ENCODE peak calls at places on chromosomes 3 and 15, in four cellular contexts. One of them, this sample, is unnamed.

GRCh38 chr15:56824174-56824573 is 90.9 kb upstream of the ZNF280D start:
- DNase-seq in cardiac muscle cell: no peak
- DNase-seq in tibial artery: no peak
- DNase-seq in stomach: no peak
- DNase-seq in this sample: no peak

GRCh38 chr3:115877647-115877934 is 254.3 kb downstream of the GAP43 start:
- DNase-seq in tibial artery: no peak
- DNase-seq in stomach: no peak
- DNase-seq in cardiac muscle cell: no peak
- DNase-seq in this sample: no peak

GRCh38 chr15:60074181-60074885 is 70.2 kb downstream of the FOXB1 start:
- DNase-seq in cardiac muscle cell: no peak
- DNase-seq in stomach: peak; percentile 66
- DNase-seq in tibial artery: no peak
- DNase-seq in this sample: peak; percentile 61

GRCh38 chr3:171950373-171950772 is 89.0 kb upstream of the FNDC3B start:
- DNase-seq in tibial artery: no peak
- DNase-seq in stomach: no peak
- DNase-seq in cardiac muscle cell: peak; percentile 23
- DNase-seq in this sample: no peak

GRCh38 chr3:157188391-157188790 is 28.4 kb upstream of the CCNL1 start:
- DNase-seq in stomach: no peak
- DNase-seq in cardiac muscle cell: no peak
- DNase-seq in tibial artery: no peak
- DNase-seq in this sample: no peak

GRCh38 chr15:71232411-71232810 is 117.1 kb downstream of the THSD4 start:
- DNase-seq in stomach: no peak
- DNase-seq in tibial artery: no peak
- DNase-seq in cardiac muscle cell: no peak
- DNase-seq in this sample: no peak

GRCh38 chr3:128383316-128384235 is 83.1 kb downstream of the DNAJB8 start:
- DNase-seq in cardiac muscle cell: peak; percentile 91
- DNase-seq in stomach: peak; percentile 86
- DNase-seq in tibial artery: peak; percentile 59
- DNase-seq in this sample: peak; percentile 42

GRCh38 chr15:48603922-48604321 is 41.6 kb downstream of the FBN1 start:
- DNase-seq in tibial artery: no peak
- DNase-seq in stomach: no peak
- DNase-seq in cardiac muscle cell: no peak
- DNase-seq in this sample: no peak

GRCh38 chr3:150253622-150254021 is 154.5 kb upstream of the TSC22D2 start:
- DNase-seq in tibial artery: no peak
- DNase-seq in stomach: no peak
- DNase-seq in cardiac muscle cell: no peak
- DNase-seq in this sample: no peak

GRCh38 chr15:33547876-33548275 is 237.1 kb downstream of the RYR3 start:
- DNase-seq in cardiac muscle cell: peak; percentile 87
- DNase-seq in stomach: no peak
- DNase-seq in tibial artery: peak; percentile 28
- DNase-seq in this sample: peak; percentile 46

GRCh38 chr15:85331666-85332261 is 48.6 kb upstream of the AKAP13 start:
- DNase-seq in cardiac muscle cell: no peak
- DNase-seq in stomach: no peak
- DNase-seq in tibial artery: no peak
- DNase-seq in this sample: no peak

GRCh38 chr15:85329561-85330421 is 50.6 kb upstream of the AKAP13 start:
- DNase-seq in stomach: no peak
- DNase-seq in cardiac muscle cell: no peak
- DNase-seq in tibial artery: peak; percentile 31
- DNase-seq in this sample: peak; percentile 66

GRCh38 chr15:85324202-85324601 is 56.2 kb upstream of the AKAP13 start:
- DNase-seq in cardiac muscle cell: no peak
- DNase-seq in stomach: no peak
- DNase-seq in tibial artery: no peak
- DNase-seq in this sample: no peak

GRCh38 chr15:85330941-85331588 is 49.3 kb upstream of the AKAP13 start:
- DNase-seq in stomach: peak; percentile 92
- DNase-seq in cardiac muscle cell: peak; percentile 92
- DNase-seq in tibial artery: peak; percentile 94
- DNase-seq in this sample: peak; percentile 87

GRCh38 chr15:85327820-85328219 is 52.6 kb upstream of the AKAP13 start:
- DNase-seq in stomach: no peak
- DNase-seq in tibial artery: no peak
- DNase-seq in cardiac muscle cell: no peak
- DNase-seq in this sample: no peak
- H3K4me1 ChIP-seq in stomach: peaks cover 20% of the 10 kb centered on the region
- H3K4me1 ChIP-seq in tibial artery: peaks cover 23% of the 10 kb centered on the region
- H3K4me1 ChIP-seq in cardiac muscle cell: peaks cover 20% of the 10 kb centered on the region
- H3K4me1 ChIP-seq in this sample: peaks cover 30% of the 10 kb centered on the region

DNA sequence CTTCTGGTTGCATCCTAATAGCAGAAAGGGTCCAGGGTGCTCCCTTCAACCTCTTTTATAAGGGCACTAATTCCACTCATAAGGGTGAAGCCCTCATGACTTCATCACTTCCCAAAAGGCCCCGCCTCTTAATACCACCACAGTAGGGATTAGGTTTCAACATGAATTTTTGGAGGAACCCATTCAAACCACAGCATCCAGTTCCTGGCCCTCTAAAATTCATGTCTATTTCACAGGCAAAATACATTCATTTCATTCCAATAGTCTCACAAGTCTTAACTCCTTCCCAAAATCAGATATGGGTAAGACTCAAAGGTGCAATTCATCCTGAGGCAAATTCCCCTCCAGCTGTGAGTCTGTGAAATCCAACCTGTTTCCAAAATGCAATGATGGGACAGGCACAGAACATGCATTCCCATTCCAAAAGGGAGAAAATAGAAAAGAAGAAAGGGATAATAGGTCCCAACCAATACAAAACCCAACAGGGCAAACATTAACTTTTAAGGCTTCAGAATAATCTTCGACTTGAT is 124.0 kb downstream of the ATP1B3 start:
- DNase-seq in tibial artery: no peak
- DNase-seq in stomach: no peak
- DNase-seq in cardiac muscle cell: no peak
- DNase-seq in this sample: no peak
- H3K27ac ChIP-seq in tibial artery: no peak overlapping the region
- H3K27ac ChIP-seq in stomach: no peak overlapping the region
- H3K27ac ChIP-seq in cardiac muscle cell: no peak overlapping the region
- H3K27ac ChIP-seq in this sample: no peak overlapping the region

GRCh38 chr3:97871206-97871605 is 49.4 kb downstream of the CRYBG3 start:
- DNase-seq in cardiac muscle cell: no peak
- DNase-seq in tibial artery: no peak
- DNase-seq in stomach: no peak
- DNase-seq in this sample: no peak

GRCh38 chr3:97872209-97873042 is 50.6 kb downstream of the CRYBG3 start:
- DNase-seq in stomach: no peak
- DNase-seq in cardiac muscle cell: no peak
- DNase-seq in tibial artery: no peak
- DNase-seq in this sample: peak; percentile 52

GRCh38 chr3:97871788-97872187 is 50.0 kb downstream of the CRYBG3 start:
- DNase-seq in stomach: no peak
- DNase-seq in tibial artery: no peak
- DNase-seq in cardiac muscle cell: no peak
- DNase-seq in this sample: no peak
- H3K4me3 ChIP-seq in stomach: no peak overlapping the region
- H3K4me3 ChIP-seq in tibial artery: no peak overlapping the region
- H3K4me3 ChIP-seq in cardiac muscle cell: no peak overlapping the region
- H3K4me3 ChIP-seq in this sample: no peak overlapping the region

DNA sequence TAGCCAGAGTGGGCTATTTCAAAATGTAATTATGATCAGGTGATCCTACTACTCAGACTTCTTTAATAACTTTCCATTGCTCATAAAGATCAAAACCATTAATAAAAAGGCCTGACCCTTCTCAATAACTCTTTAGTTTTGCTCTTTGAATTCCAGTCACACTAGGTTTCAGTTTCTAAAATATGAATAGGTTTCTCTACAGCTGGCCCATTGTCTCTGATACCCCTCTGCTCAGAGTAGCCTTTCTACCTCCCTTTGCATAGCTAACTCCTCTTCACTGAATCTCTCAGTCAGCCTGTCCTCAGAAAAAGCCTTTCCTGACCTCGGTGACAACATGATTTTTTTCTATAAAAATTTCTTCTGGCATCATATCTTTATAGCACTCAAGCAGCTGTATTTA is 209.1 kb downstream of the UNC13C start:
- DNase-seq in tibial artery: no peak
- DNase-seq in cardiac muscle cell: no peak
- DNase-seq in stomach: no peak
- DNase-seq in this sample: no peak
- H3K4me1 ChIP-seq in tibial artery: peaks cover 5% of the 10 kb centered on the region
- H3K4me1 ChIP-seq in cardiac muscle cell: no peaks in the 10 kb centered on the region
- H3K4me1 ChIP-seq in stomach: no peaks in the 10 kb centered on the region
- H3K4me1 ChIP-seq in this sample: no peaks in the 10 kb centered on the region

GRCh38 chr15:64315136-64315661 is 40.8 kb downstream of the CSNK1G1 start:
- DNase-seq in cardiac muscle cell: no peak
- DNase-seq in stomach: no peak
- DNase-seq in tibial artery: no peak
- DNase-seq in this sample: no peak
- H3K27ac ChIP-seq in cardiac muscle cell: peak overlapping the region; percentile 9
- H3K27ac ChIP-seq in stomach: no peak overlapping the region
- H3K27ac ChIP-seq in tibial artery: peak overlapping the region; percentile 46
- H3K27ac ChIP-seq in this sample: peak overlapping the region; percentile 0

GRCh38 chr3:40851836-40852235 is 327.1 kb downstream of the ZNF621 start:
- DNase-seq in cardiac muscle cell: no peak
- DNase-seq in tibial artery: no peak
- DNase-seq in stomach: no peak
- DNase-seq in this sample: no peak
- H3K4me3 ChIP-seq in cardiac muscle cell: no peak overlapping the region
- H3K4me3 ChIP-seq in tibial artery: no peak overlapping the region
- H3K4me3 ChIP-seq in stomach: no peak overlapping the region
- H3K4me3 ChIP-seq in this sample: no peak overlapping the region

DNA sequence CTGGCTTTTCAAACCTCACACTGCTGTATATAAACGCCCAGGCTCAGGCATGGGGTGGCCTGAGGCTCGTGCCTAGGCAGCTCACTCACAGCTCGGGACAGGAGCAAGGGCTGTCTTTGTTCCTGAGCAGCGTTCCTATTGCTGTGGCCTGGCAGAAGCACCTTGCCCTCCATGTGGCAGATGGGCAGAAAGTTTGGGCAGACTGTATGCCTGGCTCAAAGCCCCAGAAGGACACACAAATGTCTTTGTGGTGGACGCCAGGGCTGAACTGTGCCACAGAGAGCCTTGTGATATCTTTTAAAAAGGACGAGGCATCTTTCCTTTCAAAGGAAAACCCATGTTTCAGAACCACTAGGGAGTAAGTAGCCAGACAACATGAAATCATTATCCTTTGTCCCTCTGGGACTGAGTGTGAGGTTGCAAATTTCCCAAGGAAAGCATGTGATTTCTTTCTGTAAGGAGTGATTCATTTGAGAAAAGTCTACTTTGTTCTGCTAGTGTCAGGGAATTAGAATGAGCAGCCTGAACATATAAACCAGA is 29.3 kb upstream of the UBE2E1 start:
- DNase-seq in cardiac muscle cell: no peak
- DNase-seq in stomach: no peak
- DNase-seq in tibial artery: peak; percentile 25
- DNase-seq in this sample: no peak
- H3K4me1 ChIP-seq in cardiac muscle cell: no peaks in the 10 kb centered on the region
- H3K4me1 ChIP-seq in stomach: no peaks in the 10 kb centered on the region
- H3K4me1 ChIP-seq in tibial artery: peaks cover 5% of the 10 kb centered on the region
- H3K4me1 ChIP-seq in this sample: no peaks in the 10 kb centered on the region

This sample was measured in SJSA1.